ENCODE peak calls at places on chromosomes 7 and 10, in nine cellular contexts. One of them, this sample, is unnamed. For H3K36me3, the result is how much of the 10 kb centered on the place peaks cover.

GRCh38 chr10:89516149-89516832 is 19.1 kb downstream of the SLC16A12 start:
- DNase-seq in brain microvascular endothelial cell: peak
- DNase-seq in mesendoderm: peak
- DNase-seq in GM12878: no peak
- DNase-seq in heart right ventricle: peak
- DNase-seq in GM23248: peak
- DNase-seq in sigmoid colon: peak
- DNase-seq in OCI-LY7: no peak
- DNase-seq in SJSA1: peak
- DNase-seq in this sample: no peak

GRCh38 chr7:94183289-94183749 is 179.2 kb upstream of the BET1 start:
- DNase-seq in SJSA1: peak
- DNase-seq in mesendoderm: peak
- DNase-seq in heart right ventricle: no peak
- DNase-seq in brain microvascular endothelial cell: peak
- DNase-seq in sigmoid colon: no peak
- DNase-seq in GM23248: peak
- DNase-seq in GM12878: no peak
- DNase-seq in OCI-LY7: no peak
- DNase-seq in this sample: no peak

GRCh38 chr7:103710247-103710646 is 264.2 kb upstream of the SLC26A5 start:
- DNase-seq in GM23248: peak
- DNase-seq in OCI-LY7: no peak
- DNase-seq in mesendoderm: no peak
- DNase-seq in SJSA1: no peak
- DNase-seq in brain microvascular endothelial cell: peak
- DNase-seq in sigmoid colon: no peak
- DNase-seq in heart right ventricle: no peak
- DNase-seq in GM12878: no peak
- DNase-seq in this sample: no peak

GRCh38 chr7:33933611-33934281 is 28.4 kb downstream of the BMPER start:
- DNase-seq in mesendoderm: peak
- DNase-seq in SJSA1: peak
- DNase-seq in sigmoid colon: no peak
- DNase-seq in OCI-LY7: no peak
- DNase-seq in GM23248: peak
- DNase-seq in brain microvascular endothelial cell: peak
- DNase-seq in heart right ventricle: no peak
- DNase-seq in GM12878: no peak
- DNase-seq in this sample: no peak

GRCh38 chr7:70243443-70243842 is 645.2 kb downstream of the AUTS2 start:
- DNase-seq in heart right ventricle: no peak
- DNase-seq in mesendoderm: no peak
- DNase-seq in GM23248: no peak
- DNase-seq in SJSA1: no peak
- DNase-seq in sigmoid colon: no peak
- DNase-seq in brain microvascular endothelial cell: no peak
- DNase-seq in GM12878: no peak
- DNase-seq in OCI-LY7: no peak
- DNase-seq in this sample: no peak

GRCh38 chr10:15378569-15378968 is 7.5 kb upstream of the FAM171A1 start:
- DNase-seq in GM23248: no peak
- DNase-seq in GM12878: no peak
- DNase-seq in heart right ventricle: no peak
- DNase-seq in SJSA1: no peak
- DNase-seq in mesendoderm: peak
- DNase-seq in OCI-LY7: no peak
- DNase-seq in sigmoid colon: no peak
- DNase-seq in brain microvascular endothelial cell: no peak
- DNase-seq in this sample: no peak

GRCh38 chr7:45000096-45001032 is at the start of gene CCM2:
- DNase-seq in heart right ventricle: peak
- DNase-seq in brain microvascular endothelial cell: no peak
- DNase-seq in mesendoderm: peak
- DNase-seq in GM23248: peak
- DNase-seq in SJSA1: peak
- DNase-seq in GM12878: no peak
- DNase-seq in sigmoid colon: peak
- DNase-seq in OCI-LY7: peak
- DNase-seq in this sample: no peak

GRCh38 chr7:132899833-132900232 is 182.1 kb downstream of the CHCHD3 start:
- DNase-seq in mesendoderm: no peak
- DNase-seq in GM23248: no peak
- DNase-seq in SJSA1: no peak
- DNase-seq in GM12878: no peak
- DNase-seq in heart right ventricle: no peak
- DNase-seq in sigmoid colon: no peak
- DNase-seq in OCI-LY7: no peak
- DNase-seq in brain microvascular endothelial cell: no peak
- DNase-seq in this sample: no peak

GRCh38 chr7:83271212-83272099 is 108.8 kb upstream of the PCLO start:
- DNase-seq in brain microvascular endothelial cell: peak
- DNase-seq in GM23248: peak
- DNase-seq in GM12878: no peak
- DNase-seq in OCI-LY7: peak
- DNase-seq in mesendoderm: peak
- DNase-seq in heart right ventricle: no peak
- DNase-seq in sigmoid colon: no peak
- DNase-seq in SJSA1: peak
- DNase-seq in this sample: no peak

DNA sequence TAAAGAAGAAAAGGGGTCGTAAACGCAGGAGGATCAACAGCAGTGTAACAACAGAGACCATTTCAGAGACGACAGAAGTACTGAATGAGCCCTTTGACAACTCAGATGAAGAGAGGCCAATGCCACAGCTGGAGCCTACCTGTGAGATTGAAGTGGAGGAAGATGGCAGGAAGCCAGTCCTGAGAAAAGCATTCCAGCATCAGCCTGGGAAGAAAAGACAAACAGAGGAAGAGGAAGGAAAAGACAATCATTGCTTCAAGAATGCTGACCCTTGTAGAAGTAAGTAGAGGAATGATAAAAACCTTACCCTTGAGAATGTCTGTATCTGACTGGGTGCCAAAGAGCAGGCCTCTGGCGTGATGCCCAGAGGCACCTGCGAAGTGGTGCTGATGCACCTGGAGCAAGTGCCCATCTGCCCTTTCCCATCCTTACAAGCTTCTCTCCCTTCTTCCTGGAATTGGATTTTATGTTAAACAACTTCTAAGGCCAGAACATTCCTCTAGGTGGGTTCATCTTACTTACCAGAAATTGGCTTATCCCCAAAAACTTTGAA is 86.4 kb upstream of the SAMD8 start:
- DNase-seq in brain microvascular endothelial cell: no peak
- DNase-seq in SJSA1: no peak
- DNase-seq in heart right ventricle: no peak
- DNase-seq in sigmoid colon: no peak
- DNase-seq in mesendoderm: no peak
- DNase-seq in GM23248: no peak
- DNase-seq in OCI-LY7: no peak
- DNase-seq in GM12878: no peak
- DNase-seq in this sample: no peak
- H3K36me3 ChIP-seq in brain microvascular endothelial cell: under half
- H3K36me3 ChIP-seq in SJSA1: under half
- H3K36me3 ChIP-seq in heart right ventricle: half or more
- H3K36me3 ChIP-seq in sigmoid colon: under half
- H3K36me3 ChIP-seq in mesendoderm: under half
- H3K36me3 ChIP-seq in GM23248: under half
- H3K36me3 ChIP-seq in OCI-LY7: half or more
- H3K36me3 ChIP-seq in GM12878: under half
- H3K36me3 ChIP-seq in this sample: half or more

DNA sequence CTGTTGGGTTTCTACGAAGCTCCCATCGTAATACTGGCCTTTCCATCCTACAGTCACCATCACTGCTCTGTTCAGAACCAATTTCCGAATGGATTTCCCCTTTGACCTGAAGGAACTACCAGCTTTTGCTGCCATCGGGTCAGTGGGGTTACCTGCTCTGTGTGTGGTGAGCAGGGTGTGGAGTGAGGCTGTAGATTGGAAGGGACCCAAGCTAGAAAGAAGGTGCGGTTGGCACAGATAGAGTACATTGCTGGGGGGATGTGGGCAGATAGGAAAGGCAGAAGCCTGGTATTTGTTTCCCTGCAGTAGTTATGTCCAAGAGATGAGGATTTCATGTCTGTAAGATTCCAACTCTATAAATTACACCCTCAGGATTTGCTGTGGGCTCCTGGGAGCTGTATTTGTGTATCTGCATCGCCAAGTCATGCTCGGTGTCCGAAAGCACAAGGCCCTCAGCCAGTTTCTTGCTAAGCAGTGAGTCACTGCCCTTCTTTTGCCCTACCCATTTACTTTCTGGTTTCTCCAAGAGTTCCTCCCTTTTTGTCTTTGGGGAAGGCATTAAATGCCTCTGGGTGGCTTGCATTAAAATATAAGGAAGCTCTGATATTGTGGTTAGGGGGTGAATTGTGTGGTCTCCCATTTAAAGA is 15.4 kb downstream of the CLCN1 start:
- DNase-seq in SJSA1: peak
- DNase-seq in brain microvascular endothelial cell: peak
- DNase-seq in OCI-LY7: no peak
- DNase-seq in mesendoderm: no peak
- DNase-seq in sigmoid colon: no peak
- DNase-seq in GM23248: peak
- DNase-seq in GM12878: no peak
- DNase-seq in heart right ventricle: no peak
- DNase-seq in this sample: no peak
- H3K27ac ChIP-seq in SJSA1: no peak
- H3K27ac ChIP-seq in brain microvascular endothelial cell: peak
- H3K27ac ChIP-seq in OCI-LY7: no peak
- H3K27ac ChIP-seq in mesendoderm: no peak
- H3K27ac ChIP-seq in sigmoid colon: peak
- H3K27ac ChIP-seq in GM23248: peak
- H3K27ac ChIP-seq in GM12878: no peak
- H3K27ac ChIP-seq in heart right ventricle: no peak
- H3K27ac ChIP-seq in this sample: no peak

GRCh38 chr7:99408347-99409191 is at the start of the genes BUD31 and PDAP1:
- DNase-seq in mesendoderm: peak
- DNase-seq in OCI-LY7: peak
- DNase-seq in sigmoid colon: peak
- DNase-seq in heart right ventricle: peak
- DNase-seq in GM12878: peak
- DNase-seq in SJSA1: peak
- DNase-seq in brain microvascular endothelial cell: peak
- DNase-seq in GM23248: peak
- DNase-seq in this sample: peak

GRCh38 chr7:99410635-99411034 is 1.9 kb downstream of the BUD31 start:
- DNase-seq in OCI-LY7: no peak
- DNase-seq in mesendoderm: no peak
- DNase-seq in brain microvascular endothelial cell: no peak
- DNase-seq in sigmoid colon: no peak
- DNase-seq in heart right ventricle: no peak
- DNase-seq in GM12878: no peak
- DNase-seq in SJSA1: no peak
- DNase-seq in GM23248: no peak
- DNase-seq in this sample: no peak

GRCh38 chr7:99409814-99410213 is 1.0 kb downstream of the BUD31 start:
- DNase-seq in SJSA1: no peak
- DNase-seq in brain microvascular endothelial cell: no peak
- DNase-seq in GM23248: peak
- DNase-seq in sigmoid colon: no peak
- DNase-seq in mesendoderm: no peak
- DNase-seq in heart right ventricle: no peak
- DNase-seq in OCI-LY7: no peak
- DNase-seq in GM12878: no peak
- DNase-seq in this sample: no peak

GRCh38 chr7:99407849-99408346 is 499 bp downstream of the PDAP1 start:
- DNase-seq in brain microvascular endothelial cell: peak
- DNase-seq in OCI-LY7: peak
- DNase-seq in sigmoid colon: peak
- DNase-seq in GM12878: no peak
- DNase-seq in mesendoderm: peak
- DNase-seq in heart right ventricle: peak
- DNase-seq in GM23248: peak
- DNase-seq in SJSA1: no peak
- DNase-seq in this sample: peak

DNA sequence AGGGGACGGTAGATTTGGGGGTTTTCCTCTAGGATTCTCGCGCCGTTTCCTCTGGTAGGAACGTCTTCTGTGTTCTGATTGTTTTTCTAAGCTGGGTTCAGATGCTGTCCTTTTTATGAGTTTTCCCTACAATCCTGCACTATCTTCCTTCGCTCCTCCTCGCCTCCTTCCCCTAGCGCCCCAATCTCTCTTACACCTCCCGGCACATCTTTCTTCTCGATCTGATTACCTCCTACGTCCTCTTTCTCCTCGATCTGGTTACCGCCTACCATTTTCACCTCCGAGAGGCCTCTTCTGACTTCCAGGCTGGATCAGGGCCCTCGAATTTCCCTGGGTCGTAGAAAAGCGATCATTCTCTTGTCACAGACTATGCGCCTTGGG is 413 bp downstream of the BUD31 start:
- DNase-seq in GM12878: no peak
- DNase-seq in OCI-LY7: peak
- DNase-seq in brain microvascular endothelial cell: no peak
- DNase-seq in SJSA1: no peak
- DNase-seq in mesendoderm: peak
- DNase-seq in heart right ventricle: no peak
- DNase-seq in GM23248: peak
- DNase-seq in sigmoid colon: no peak
- DNase-seq in this sample: peak
- H3K36me3 ChIP-seq in GM12878: under half
- H3K36me3 ChIP-seq in OCI-LY7: half or more
- H3K36me3 ChIP-seq in brain microvascular endothelial cell: under half
- H3K36me3 ChIP-seq in SJSA1: half or more
- H3K36me3 ChIP-seq in mesendoderm: under half
- H3K36me3 ChIP-seq in heart right ventricle: under half
- H3K36me3 ChIP-seq in GM23248: under half
- H3K36me3 ChIP-seq in sigmoid colon: under half
- H3K36me3 ChIP-seq in this sample: under half

GRCh38 chr7:151621961-151622360 is 102.3 kb upstream of the RHEB start:
- DNase-seq in heart right ventricle: no peak
- DNase-seq in brain microvascular endothelial cell: no peak
- DNase-seq in GM23248: no peak
- DNase-seq in SJSA1: no peak
- DNase-seq in GM12878: no peak
- DNase-seq in sigmoid colon: no peak
- DNase-seq in mesendoderm: no peak
- DNase-seq in OCI-LY7: no peak
- DNase-seq in this sample: no peak

GRCh38 chr7:151628846-151629604 is 109.3 kb upstream of the RHEB start:
- DNase-seq in GM12878: no peak
- DNase-seq in heart right ventricle: no peak
- DNase-seq in sigmoid colon: no peak
- DNase-seq in brain microvascular endothelial cell: no peak
- DNase-seq in SJSA1: no peak
- DNase-seq in mesendoderm: no peak
- DNase-seq in GM23248: no peak
- DNase-seq in OCI-LY7: no peak
- DNase-seq in this sample: no peak

GRCh38 chr7:151624246-151624928 is 104.7 kb upstream of the RHEB start:
- DNase-seq in heart right ventricle: no peak
- DNase-seq in OCI-LY7: no peak
- DNase-seq in sigmoid colon: no peak
- DNase-seq in GM23248: no peak
- DNase-seq in GM12878: no peak
- DNase-seq in mesendoderm: peak
- DNase-seq in brain microvascular endothelial cell: no peak
- DNase-seq in SJSA1: no peak
- DNase-seq in this sample: no peak

GRCh38 chr7:151626422-151627115 is 106.9 kb upstream of the RHEB start:
- DNase-seq in heart right ventricle: no peak
- DNase-seq in sigmoid colon: no peak
- DNase-seq in SJSA1: peak
- DNase-seq in OCI-LY7: peak
- DNase-seq in GM12878: no peak
- DNase-seq in GM23248: peak
- DNase-seq in mesendoderm: peak
- DNase-seq in brain microvascular endothelial cell: no peak
- DNase-seq in this sample: peak

GRCh38 chr7:151623766-151624165 is 104.1 kb upstream of the RHEB start:
- DNase-seq in heart right ventricle: no peak
- DNase-seq in GM23248: peak
- DNase-seq in GM12878: no peak
- DNase-seq in brain microvascular endothelial cell: peak
- DNase-seq in OCI-LY7: no peak
- DNase-seq in mesendoderm: no peak
- DNase-seq in SJSA1: peak
- DNase-seq in sigmoid colon: no peak
- DNase-seq in this sample: no peak
- H3K27ac ChIP-seq in heart right ventricle: peak
- H3K27ac ChIP-seq in GM23248: no peak
- H3K27ac ChIP-seq in GM12878: no peak
- H3K27ac ChIP-seq in brain microvascular endothelial cell: peak
- H3K27ac ChIP-seq in OCI-LY7: no peak
- H3K27ac ChIP-seq in mesendoderm: no peak
- H3K27ac ChIP-seq in SJSA1: peak
- H3K27ac ChIP-seq in sigmoid colon: no peak
- H3K27ac ChIP-seq in this sample: no peak

This sample was measured in CD4-positive, alpha-beta memory T cell.